ENCODE peak calls at places on chromosomes 11 and 22, in five cellular contexts. J, R, P, S and D are unnamed samples.

GRCh38 chr11:83007909-83008580 is 63.7 kb downstream of the RAB30 start:
- DNase-seq in R (peak), J (no peak), S (no peak), P (peak), D (peak)

GRCh38 chr11:86740628-86741488 is 59.5 kb upstream of the PRSS23 start:
- DNase-seq in J (no peak), P (peak), R (peak), S (no peak), D (peak)

GRCh38 chr11:67504950-67505561 is at the start of gene PITPNM1:
- DNase-seq in S (no peak), R (peak), J (no peak), P (peak), D (peak)

GRCh38 chr11:37718431-37718999 is 1120.5 kb upstream of the RAG2 start:
- DNase-seq in S (no peak), R (no peak), J (no peak), P (no peak), D (peak)

GRCh38 chr22:41914611-41915034 is 251 bp downstream of the SHISA8 start:
- DNase-seq in P (no peak), J (no peak), S (no peak), R (no peak), D (no peak)

GRCh38 chr11:103091441-103091809 is 535 bp downstream of the DCUN1D5 start:
- DNase-seq in P (peak), R (peak), J (no peak), S (no peak), D (peak)

GRCh38 chr11:75583710-75584658 is 21.9 kb downstream of the SERPINH1 start:
- DNase-seq in P (peak), S (no peak), J (no peak), R (peak), D (peak)

GRCh38 chr11:19660076-19660475 is 52.6 kb upstream of the NAV2 start:
- DNase-seq in P (no peak), S (no peak), R (no peak), J (no peak), D (no peak)

GRCh38 chr11:122677256-122677655 is 21.7 kb downstream of the UBASH3B start:
- DNase-seq in J (no peak), R (no peak), S (no peak), P (no peak), D (no peak)